ENCODE peak calls at places on chromosome 10, in seven cellular contexts. S, N, Y, O, R, B and H are unnamed samples.

GRCh38 chr10:7942311-7942710 is 112.2 kb upstream of the GATA3 start:
- DNase-seq in Y (no peak), N (no peak), R (no peak), O (no peak), S (no peak), B (no peak), H (no peak)

GRCh38 chr10:103872137-103872933 is 17.0 kb upstream of the SH3PXD2A start:
- DNase-seq in O (peak; percentile 100), N (no peak), B (no peak), S (peak; percentile 36), R (no peak), Y (no peak), H (no peak)

GRCh38 chr10:69537449-69537848 is 35.8 kb downstream of the NEUROG3 start:
- DNase-seq in B (no peak), Y (no peak), R (no peak), N (no peak), O (no peak), S (no peak), H (no peak)

GRCh38 chr10:127826161-127826740 is 66.5 kb downstream of the CLRN3 start:
- DNase-seq in S (no peak), B (peak; percentile 42), Y (no peak), N (no peak), O (no peak), R (no peak), H (no peak)

GRCh38 chr10:133309720-133310398 is 1.1 kb downstream of the ZNF511 start:
- DNase-seq in B (no peak), R (no peak), Y (peak; percentile 82), N (no peak), O (no peak), S (no peak), H (peak; percentile 81)

GRCh38 chr10:116044722-116045374 is 228.2 kb downstream of the GFRA1 start:
- DNase-seq in N (no peak), R (peak; percentile 71), S (peak; percentile 43), Y (peak; percentile 33), B (no peak), O (no peak), H (no peak)

GRCh38 chr10:99234067-99234738 is 1.4 kb downstream of the HPSE2 start:
- DNase-seq in R (peak; percentile 51), S (peak; percentile 16), N (peak; percentile 72), Y (peak; percentile 75), B (peak; percentile 84), O (peak; percentile 38), H (peak; percentile 88)

GRCh38 chr10:48542471-48543210 is 62.2 kb downstream of the ARHGAP22 start:
- DNase-seq in N (peak; percentile 44), R (no peak), Y (no peak), S (no peak), B (peak; percentile 52), O (no peak), H (no peak)

GRCh38 chr10:92756233-92757065 is 66.7 kb downstream of the HHEX start:
- DNase-seq in Y (no peak), N (no peak), O (no peak), S (no peak), B (no peak), R (peak; percentile 18), H (no peak)

GRCh38 chr10:126387041-126387908 is 1.0 kb downstream of the ADAM12 start:
- DNase-seq in N (peak; percentile 74), S (peak; percentile 70), O (peak; percentile 57), B (peak; percentile 93), Y (peak; percentile 58), R (peak; percentile 60), H (peak; percentile 83)

GRCh38 chr10:132540456-132540855 is 2.9 kb downstream of the INPP5A start:
- DNase-seq in S (no peak), O (no peak), R (peak; percentile 43), B (no peak), N (peak; percentile 80), Y (peak; percentile 22), H (no peak)

GRCh38 chr10:119897366-119897765 is 4.8 kb downstream of the SEC23IP start:
- DNase-seq in S (no peak), O (no peak), B (no peak), N (no peak), Y (no peak), R (no peak), H (no peak)
- H3K27ac ChIP-seq in S (no peak overlapping the region), O (no peak overlapping the region), B (no peak overlapping the region), N (peak overlapping the region; percentile 33), Y (peak overlapping the region; percentile 64), R (no peak overlapping the region), H (no peak overlapping the region)

DNA sequence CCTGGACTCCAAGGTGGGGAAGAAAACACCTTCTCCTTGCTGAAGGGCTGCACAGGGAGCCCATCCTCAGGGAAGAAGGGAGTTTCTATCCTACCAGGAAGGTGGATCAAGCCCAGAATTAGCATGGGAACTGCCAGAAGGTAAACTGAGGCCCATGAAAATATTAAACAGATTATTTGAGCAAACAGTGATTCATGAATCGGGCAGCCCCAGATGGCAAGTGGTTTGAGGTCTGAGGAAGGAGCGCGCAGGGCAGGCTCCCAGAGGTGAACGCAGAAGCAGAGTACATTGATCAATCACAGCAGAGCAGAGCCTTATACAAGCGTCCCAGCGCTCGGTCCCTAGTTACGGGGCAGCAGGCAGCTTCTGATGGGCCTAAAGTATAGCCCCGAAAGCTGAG is 35.8 kb upstream of the PROSER2 start:
- DNase-seq in N (peak; percentile 18), Y (no peak), R (no peak), S (no peak), B (no peak), O (no peak), H (no peak)
- H3K27me3 ChIP-seq in N (peaks cover 7% of the 10 kb centered on the region), Y (no peaks in the 10 kb centered on the region), R (no peaks in the 10 kb centered on the region), S (no peaks in the 10 kb centered on the region), B (no peaks in the 10 kb centered on the region), O (no peaks in the 10 kb centered on the region), H (no peaks in the 10 kb centered on the region)

DNA sequence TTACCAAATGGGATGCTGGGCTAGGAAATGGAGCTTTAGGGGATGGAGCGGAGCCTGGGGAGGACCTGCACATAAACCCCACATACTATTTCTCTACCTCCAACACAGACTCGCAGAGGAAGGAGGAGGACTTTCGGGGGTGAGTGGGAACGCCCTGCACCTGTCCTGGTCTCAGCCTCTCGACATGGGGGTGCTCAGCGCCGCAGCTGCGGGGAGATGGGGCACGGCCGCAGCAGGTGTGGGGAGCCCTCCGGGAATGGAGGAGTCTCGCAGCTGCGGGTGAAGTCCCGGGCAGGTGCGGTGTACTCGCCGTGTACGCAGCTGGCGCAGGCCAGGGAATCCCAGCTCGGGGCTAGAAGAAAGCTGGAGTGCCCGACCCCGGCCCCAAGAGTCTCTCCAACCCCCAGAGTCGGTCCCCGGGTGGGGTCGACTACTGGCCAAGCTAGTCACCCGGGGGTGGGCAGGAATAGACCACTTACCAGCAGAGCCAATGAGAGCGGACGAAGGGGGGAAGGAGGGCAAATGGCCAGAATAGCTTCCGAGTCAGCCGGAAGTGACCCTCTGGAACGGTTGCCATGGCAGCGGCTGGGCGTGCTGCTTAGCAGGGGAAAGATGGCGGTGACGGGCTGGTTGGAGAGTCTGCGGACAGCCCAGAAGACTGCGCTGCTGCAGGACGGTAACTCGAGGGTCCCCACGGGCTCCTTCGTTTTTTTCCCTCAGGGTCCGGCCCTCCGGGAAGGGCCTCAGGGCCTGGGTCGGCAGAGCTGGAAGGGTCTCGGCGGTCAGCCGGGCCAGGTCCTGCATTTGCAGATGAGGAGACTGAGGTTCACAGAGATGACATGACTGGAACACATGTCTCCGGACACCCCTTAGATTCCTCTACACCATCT is at the start of the genes DPCD and POLL:
- DNase-seq in S (peak; percentile 89), R (peak; percentile 97), N (peak; percentile 99), Y (peak; percentile 99), B (peak; percentile 98), O (peak; percentile 83), H (peak; percentile 98)
- H3K27ac ChIP-seq in S (peak within 1 kb of the TSS; percentile 59), R (peak within 1 kb of the TSS; percentile 81), N (peak within 1 kb of the TSS; percentile 73), Y (peak within 1 kb of the TSS; percentile 16), B (no peak within 1 kb of the TSS), O (no peak within 1 kb of the TSS), H (peak within 1 kb of the TSS; percentile 83)

DNA sequence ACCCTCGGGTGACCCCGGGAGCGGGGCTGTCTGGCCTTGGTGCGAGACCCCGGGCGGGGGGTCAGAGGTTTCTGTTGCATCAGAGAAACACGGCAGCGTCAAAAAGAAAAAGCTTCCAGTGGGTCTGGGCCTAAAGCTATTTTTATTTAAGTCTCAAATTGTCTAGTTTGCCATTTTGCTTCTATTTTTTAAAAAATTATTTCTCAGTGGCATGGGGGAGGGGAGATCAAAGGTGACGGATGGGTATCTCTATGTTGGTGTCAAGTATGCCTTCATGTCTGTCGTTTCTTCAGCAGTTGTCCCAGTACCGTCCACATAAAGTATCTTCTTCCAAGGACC is 25.9 kb upstream of the VAX1 start:
- DNase-seq in B (no peak), O (no peak), S (no peak), Y (no peak), N (no peak), R (no peak), H (no peak)
- H3K27me3 ChIP-seq in B (peaks cover 89% of the 10 kb centered on the region), O (peaks cover 100% of the 10 kb centered on the region), S (peaks cover 88% of the 10 kb centered on the region), Y (peaks cover 20% of the 10 kb centered on the region), N (peaks cover 100% of the 10 kb centered on the region), R (peaks cover 81% of the 10 kb centered on the region), H (peaks cover 99% of the 10 kb centered on the region)

GRCh38 chr10:29353887-29354561 is 65.2 kb downstream of the LYZL1 start:
- DNase-seq in O (no peak), S (no peak), Y (no peak), N (no peak), B (no peak), R (no peak), H (no peak)

GRCh38 chr10:29355436-29355991 is 66.6 kb downstream of the LYZL1 start:
- DNase-seq in N (no peak), O (no peak), R (no peak), S (no peak), B (no peak), Y (no peak), H (no peak)

GRCh38 chr10:29356931-29357330 is 68.1 kb downstream of the LYZL1 start:
- DNase-seq in B (no peak), S (peak; percentile 56), O (peak; percentile 1), R (no peak), N (no peak), Y (no peak), H (no peak)

GRCh38 chr10:29353291-29353690 is 64.4 kb downstream of the LYZL1 start:
- DNase-seq in R (no peak), B (no peak), O (no peak), Y (no peak), S (no peak), N (no peak), H (no peak)

GRCh38 chr10:29357962-29358635 is 69.2 kb downstream of the LYZL1 start:
- DNase-seq in R (no peak), S (no peak), B (no peak), N (no peak), Y (no peak), O (no peak), H (no peak)
- H3K27ac ChIP-seq in R (no peak overlapping the region), S (no peak overlapping the region), B (no peak overlapping the region), N (no peak overlapping the region), Y (no peak overlapping the region), O (no peak overlapping the region), H (no peak overlapping the region)

GRCh38 chr10:71675295-71675970 is 44.1 kb downstream of the C10orf105 start:
- DNase-seq in O (peak; percentile 23), S (no peak), N (no peak), B (no peak), Y (no peak), R (no peak), H (no peak)

GRCh38 chr10:71667374-71667750 is 52.2 kb downstream of the C10orf105 start:
- DNase-seq in Y (no peak), B (no peak), R (no peak), S (no peak), O (no peak), N (no peak), H (no peak)

GRCh38 chr10:71677261-71677660 is 42.3 kb downstream of the C10orf105 start:
- DNase-seq in O (no peak), N (no peak), Y (no peak), S (no peak), R (no peak), B (no peak), H (no peak)

GRCh38 chr10:71666607-71667373 is 52.8 kb downstream of the C10orf105 start:
- DNase-seq in R (no peak), O (no peak), Y (no peak), N (no peak), S (peak; percentile 5), B (no peak), H (no peak)

GRCh38 chr10:71671983-71672535 is 47.5 kb downstream of the C10orf105 start:
- DNase-seq in O (no peak), R (no peak), Y (no peak), S (no peak), B (no peak), N (no peak), H (no peak)
- H3K27me3 ChIP-seq in O (peaks cover 8% of the 10 kb centered on the region), R (no peaks in the 10 kb centered on the region), Y (no peaks in the 10 kb centered on the region), S (peaks cover 6% of the 10 kb centered on the region), B (no peaks in the 10 kb centered on the region), N (no peaks in the 10 kb centered on the region), H (no peaks in the 10 kb centered on the region)